ENCODE peak calls at places on chromosomes 12 and 14, in seven cellular contexts. A is stomach, N is bronchial epithelial cell, W is PC-9, M is HFFc6, G is GM06990, J is AG04450. C is an unnamed sample.

GRCh38 chr14:44941591-44941990 is 20.2 kb downstream of the KLHL28 start:
- DNase-seq in M (no peak), J (no peak), W (no peak), G (no peak), N (no peak), A (no peak), C (no peak)

GRCh38 chr14:103231376-103232019 is 102.5 kb upstream of the EIF5 start:
- DNase-seq in W (no peak), N (no peak), G (no peak), A (no peak), M (no peak), J (no peak), C (no peak)

GRCh38 chr14:69483765-69484443 is 624 bp upstream of the PLEKHD1 start:
- DNase-seq in J (no peak), A (no peak), N (no peak), W (no peak), G (no peak), M (no peak), C (no peak)

GRCh38 chr12:50734409-50735263 is 29.3 kb upstream of the ATF1 start:
- DNase-seq in J (no peak), G (no peak), W (no peak), M (peak), A (no peak), N (no peak), C (no peak)

GRCh38 chr14:56025191-56025590 is 93.0 kb upstream of the PELI2 start:
- DNase-seq in M (no peak), N (no peak), W (no peak), J (no peak), A (peak), G (no peak), C (no peak)

GRCh38 chr12:12265571-12266388 is 1.1 kb downstream of the LRP6 start:
- DNase-seq in N (peak), A (no peak), J (no peak), G (no peak), W (peak), M (peak), C (no peak)

GRCh38 chr12:100753837-100754236 is 40.7 kb upstream of the ANO4 start:
- DNase-seq in J (no peak), G (no peak), A (no peak), N (peak), M (no peak), W (no peak), C (no peak)

GRCh38 chr12:77893918-77894317 is 63.2 kb downstream of the NAV3 start:
- DNase-seq in W (no peak), A (peak), N (peak), M (no peak), G (no peak), J (no peak), C (no peak)

GRCh38 chr14:102256691-102257090 is 48.3 kb downstream of the MOK start:
- DNase-seq in G (no peak), M (no peak), J (no peak), A (no peak), N (no peak), W (no peak), C (no peak)

GRCh38 chr12:32051511-32052299 is 54.9 kb upstream of the BICD1 start:
- DNase-seq in G (no peak), A (no peak), N (peak), W (peak), J (peak), M (peak), C (peak)

GRCh38 chr12:88057994-88058718 is 29.0 kb upstream of the C12orf50 start:
- DNase-seq in G (no peak), J (no peak), N (peak), A (no peak), M (no peak), W (no peak), C (no peak)

GRCh38 chr14:58533417-58533816 is 104.3 kb upstream of the DACT1 start:
- DNase-seq in N (no peak), W (no peak), J (no peak), M (no peak), G (no peak), A (no peak), C (no peak)

GRCh38 chr12:67911293-67911637 is 78.0 kb upstream of the IFNG-AS1 start:
- DNase-seq in A (no peak), G (no peak), M (no peak), N (no peak), J (no peak), W (no peak), C (no peak)

GRCh38 chr12:34393086-34393820 is 371.0 kb downstream of the ALG10 start:
- DNase-seq in J (no peak), W (no peak), M (no peak), A (peak), N (no peak), G (no peak), C (no peak)

GRCh38 chr12:630656-631632 is 32.3 kb downstream of the NINJ2 start:
- DNase-seq in N (no peak), M (no peak), G (peak), W (no peak), A (peak), J (no peak), C (no peak)

GRCh38 chr14:103232338-103232808 is 101.7 kb upstream of the EIF5 start:
- DNase-seq in A (no peak), N (no peak), G (no peak), W (peak), J (no peak), M (no peak), C (no peak)

GRCh38 chr12:6735448-6736191 is 11.8 kb downstream of the COPS7A start:
- DNase-seq in N (peak), J (no peak), M (peak), G (no peak), A (peak), W (peak), C (no peak)

GRCh38 chr12:50961708-50962107 is 9.4 kb downstream of the HIGD1C start:
- DNase-seq in J (no peak), G (no peak), A (no peak), W (no peak), M (peak), N (peak), C (no peak)

GRCh38 chr12:47360771-47361388 is 281.1 kb upstream of the AMIGO2 start:
- DNase-seq in M (no peak), J (no peak), N (no peak), G (peak), A (no peak), W (no peak), C (no peak)

GRCh38 chr12:51049525-51049924 is 1.4 kb downstream of the LETMD1 start:
- DNase-seq in M (no peak), J (no peak), A (no peak), N (no peak), G (no peak), W (no peak), C (no peak)

GRCh38 chr12:46518729-46519128 is 146.2 kb upstream of the SLC38A2 start:
- DNase-seq in J (no peak), A (no peak), N (no peak), M (no peak), W (no peak), G (no peak), C (no peak)

DNA sequence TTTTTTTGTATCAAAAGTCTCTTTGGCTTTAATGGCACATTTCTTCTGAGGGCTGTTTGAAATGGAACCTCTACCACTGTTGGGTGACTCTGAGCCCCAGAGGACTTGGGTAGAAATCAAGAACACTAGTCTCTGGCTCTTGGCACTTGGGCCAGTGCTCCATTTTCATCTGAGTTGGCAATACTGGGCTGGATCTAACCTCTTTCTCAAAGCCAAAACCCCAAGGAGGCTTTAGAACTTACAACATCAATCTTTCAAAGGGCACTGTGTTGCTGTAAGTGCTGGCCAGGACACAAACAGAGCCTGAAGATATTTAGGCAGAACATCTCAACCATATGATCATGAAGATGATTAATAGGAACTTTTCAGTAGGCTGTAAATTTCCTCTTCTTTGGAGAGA is 34.0 kb upstream of the PLEKHG7 start:
- DNase-seq in N (no peak), A (no peak), G (no peak), J (no peak), M (no peak), W (no peak), C (no peak)
- TF ChIP-seq CTCF in N (no peak), A (no peak), G (no peak), J (no peak), M (no peak), W (no peak), C (no peak)

DNA sequence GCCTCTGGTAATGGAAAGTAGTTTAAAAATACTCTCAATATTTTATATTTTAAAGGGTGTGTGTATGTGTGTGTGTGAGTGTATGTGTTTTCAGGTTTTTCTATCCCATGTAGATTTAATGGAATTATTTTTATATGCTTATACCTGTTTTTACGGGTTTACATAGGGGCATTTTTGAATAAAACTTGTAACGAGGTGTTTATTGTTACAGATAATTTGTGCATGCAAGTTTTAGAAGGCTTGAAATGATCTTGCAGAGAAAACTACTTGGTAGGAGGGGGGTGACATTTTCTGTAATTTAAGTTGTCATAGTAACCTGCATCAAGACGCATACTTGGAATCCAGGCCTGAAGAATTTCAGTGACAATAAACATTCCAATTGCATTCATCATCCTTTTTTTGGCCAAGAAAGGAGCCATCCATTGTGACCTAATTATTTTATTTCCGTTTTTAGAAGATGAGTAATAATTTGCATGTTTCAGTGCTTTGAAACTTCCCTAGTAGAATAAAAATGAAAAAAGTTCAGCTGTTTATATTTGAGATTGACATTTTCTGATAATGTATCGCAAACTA is 39.0 kb downstream of the RASSF8 start:
- DNase-seq in M (peak), A (no peak), G (no peak), N (peak), W (peak), J (peak), C (peak)
- TF ChIP-seq CTCF in M (no peak), A (no peak), G (no peak), N (no peak), W (no peak), J (no peak), C (no peak)

GRCh38 chr12:123983822-123984485 is 10.9 kb downstream of the ZNF664 start:
- DNase-seq in G (no peak), W (peak), J (no peak), N (peak), M (peak), A (peak), C (no peak)
- TF ChIP-seq CTCF in G (peak), W (peak), J (peak), N (peak), M (peak), A (no peak), C (peak)

GRCh38 chr12:93441111-93441616 is 583 bp downstream of the UBE2N start:
- DNase-seq in M (no peak), J (no peak), G (peak), N (no peak), W (no peak), A (peak), C (no peak)

GRCh38 chr12:93443576-93443975 is 1.8 kb upstream of the UBE2N start:
- DNase-seq in G (no peak), A (no peak), N (no peak), M (no peak), J (no peak), W (no peak), C (no peak)

GRCh38 chr12:93442411-93443340 is 929 bp upstream of the UBE2N start:
- DNase-seq in G (no peak), N (peak), J (no peak), M (no peak), W (peak), A (no peak), C (no peak)

GRCh38 chr12:93440043-93440835 is 1.5 kb downstream of the UBE2N start:
- DNase-seq in N (peak), G (no peak), A (no peak), M (no peak), W (peak), J (no peak), C (no peak)

GRCh38 chr12:93441617-93442410 is at the start of gene UBE2N:
- DNase-seq in M (peak), J (peak), G (peak), N (peak), A (peak), W (peak), C (peak)
- TF ChIP-seq CTCF in M (no peak), J (no peak), G (no peak), N (no peak), A (no peak), W (no peak), C (no peak)

GRCh38 chr12:132955933-132956725 is at the start of gene ZNF605:
- DNase-seq in J (peak), A (peak), M (peak), G (peak), N (peak), W (peak), C (peak)
- TF ChIP-seq CTCF in J (no peak), A (no peak), M (no peak), G (no peak), N (no peak), W (no peak), C (no peak)

GRCh38 chr12:27081668-27082091 is 698 bp downstream of the C12orf71 start:
- DNase-seq in N (peak), G (no peak), W (no peak), A (no peak), M (no peak), J (no peak), C (no peak)
- TF ChIP-seq CTCF in N (peak), G (no peak), W (no peak), A (no peak), M (peak), J (peak), C (no peak)

GRCh38 chr12:130334937-130335336 is 2.8 kb upstream of the PIWIL1 start:
- DNase-seq in G (no peak), M (no peak), N (peak), W (no peak), A (no peak), J (no peak), C (no peak)
- TF ChIP-seq CTCF in G (no peak), M (no peak), N (no peak), W (no peak), A (no peak), J (no peak), C (no peak)

DNA sequence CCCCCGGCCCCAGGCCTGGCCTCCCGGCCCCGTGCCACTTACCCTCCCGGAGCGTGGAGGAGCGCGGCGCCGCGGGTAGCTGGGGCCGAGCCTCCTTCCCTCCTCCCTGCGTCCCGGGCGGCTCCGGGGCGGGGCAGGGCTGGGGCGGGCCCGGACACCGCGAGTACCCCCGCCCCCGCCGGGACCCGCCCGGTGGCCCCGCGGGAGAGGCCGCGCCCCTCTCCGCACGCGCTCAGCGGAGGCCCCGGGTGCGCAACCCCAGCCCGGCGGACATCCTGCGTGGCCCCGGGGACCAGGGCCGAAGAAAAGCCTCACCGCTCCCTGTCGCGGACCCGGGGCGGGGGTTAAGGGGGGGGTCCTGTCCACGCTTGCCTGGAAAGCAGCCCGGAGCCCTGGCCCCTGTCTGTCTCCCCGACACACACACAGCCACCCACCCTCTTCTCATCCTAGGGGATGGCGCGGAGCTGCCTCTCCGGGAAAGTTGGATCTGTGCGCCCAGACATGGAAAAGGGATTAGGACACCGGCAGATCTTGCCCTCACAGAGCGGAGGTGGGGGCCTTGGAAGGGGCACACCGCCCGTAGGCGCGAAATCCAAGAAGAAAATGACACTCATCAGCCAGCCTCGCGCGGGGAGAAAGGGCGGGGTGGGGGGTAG is at the start of gene SYNE3:
- DNase-seq in G (peak), A (peak), J (no peak), W (no peak), N (no peak), M (no peak), C (no peak)
- TF ChIP-seq CTCF in G (no peak), A (no peak), J (no peak), W (no peak), N (no peak), M (no peak), C (no peak)

GRCh38 chr12:26014085-26014484 is 55.6 kb downstream of the RASSF8 start:
- DNase-seq in G (no peak), M (no peak), W (no peak), A (no peak), J (no peak), N (no peak), C (no peak)
- TF ChIP-seq CTCF in G (no peak), M (no peak), W (no peak), A (no peak), J (no peak), N (no peak), C (no peak)

GRCh38 chr12:76878045-76878898 is 547 bp downstream of the CSRP2 start:
- DNase-seq in W (no peak), J (no peak), G (peak), N (peak), A (no peak), M (no peak), C (no peak)
- TF ChIP-seq CTCF in W (no peak), J (peak), G (peak), N (peak), A (no peak), M (peak), C (peak)